ENCODE peak calls at places on chromosome 11, in seven cellular contexts. E, U, H, I, F, M and J are unnamed samples.

GRCh38 chr11:3892156-3892555 is 36.7 kb downstream of the STIM1 start:
- DNase-seq in U (no peak), E (no peak), M (no peak), F (no peak), I (no peak), H (no peak), J (no peak)

GRCh38 chr11:34812905-34813576 is 103.1 kb downstream of the APIP start:
- DNase-seq in E (no peak), U (no peak), M (no peak), H (no peak), F (no peak), I (no peak), J (no peak)

GRCh38 chr11:125344846-125345705 is 151.0 kb downstream of the FEZ1 start:
- DNase-seq in M (no peak), F (no peak), I (no peak), E (no peak), U (no peak), H (no peak), J (no peak)

GRCh38 chr11:77396305-77396704 is 77.6 kb downstream of the PAK1 start:
- DNase-seq in F (no peak), M (no peak), I (no peak), H (no peak), E (no peak), U (no peak), J (no peak)

GRCh38 chr11:36313073-36313472 is 17.0 kb downstream of the PRR5L start:
- DNase-seq in U (no peak), F (no peak), M (no peak), I (no peak), E (no peak), H (no peak), J (no peak)

GRCh38 chr11:109940816-109941215 is 152.4 kb upstream of the ZC3H12C start:
- DNase-seq in U (peak; percentile 97), M (peak; percentile 11), F (peak; percentile 97), I (no peak), E (peak; percentile 19), H (peak; percentile 28), J (peak; percentile 95)

GRCh38 chr11:111310088-111310487 is 11.7 kb downstream of the POU2AF3 start:
- DNase-seq in U (no peak), F (peak; percentile 44), M (no peak), E (no peak), H (no peak), I (no peak), J (no peak)

GRCh38 chr11:3906166-3906565 is 50.7 kb downstream of the STIM1 start:
- DNase-seq in F (peak; percentile 50), M (no peak), I (no peak), U (peak; percentile 10), H (peak; percentile 20), E (no peak), J (peak; percentile 28)

GRCh38 chr11:14750911-14751310 is 107.3 kb downstream of the PDE3B start:
- DNase-seq in H (no peak), I (no peak), U (no peak), F (no peak), M (no peak), E (no peak), J (no peak)

GRCh38 chr11:111006207-111006606 is 239.3 kb upstream of the POU2AF2 start:
- DNase-seq in M (no peak), H (no peak), F (no peak), E (no peak), U (no peak), I (no peak), J (no peak)

GRCh38 chr11:72807021-72807693 is 7.1 kb upstream of the ATG16L2 start:
- DNase-seq in U (peak; percentile 79), M (no peak), H (no peak), E (no peak), F (peak; percentile 28), I (no peak), J (no peak)

GRCh38 chr11:70506986-70507385 is 108.7 kb downstream of the CTTN start:
- DNase-seq in M (no peak), H (no peak), I (no peak), E (no peak), U (no peak), F (no peak), J (no peak)

GRCh38 chr11:78982377-78982925 is 407.8 kb upstream of the NARS2 start:
- DNase-seq in H (no peak), M (no peak), I (no peak), F (no peak), U (no peak), E (no peak), J (no peak)

GRCh38 chr11:75499423-75500305 is 26.1 kb downstream of the GDPD5 start:
- DNase-seq in M (no peak), H (peak; percentile 76), U (peak; percentile 73), I (no peak), F (peak; percentile 94), E (peak; percentile 72), J (peak; percentile 97)

GRCh38 chr11:2384723-2385041 is 7.6 kb downstream of the CD81 start:
- DNase-seq in U (no peak), I (no peak), H (no peak), E (no peak), M (no peak), F (no peak), J (no peak)

GRCh38 chr11:9643751-9644150 is 20.1 kb upstream of the SWAP70 start:
- DNase-seq in U (no peak), I (no peak), E (no peak), F (no peak), M (no peak), H (no peak), J (no peak)

GRCh38 chr11:76501526-76501925 is 56.7 kb downstream of the EMSY start:
- DNase-seq in H (no peak), I (no peak), E (no peak), F (no peak), M (no peak), U (no peak), J (no peak)

GRCh38 chr11:9052316-9052715 is 39.1 kb downstream of the SCUBE2 start:
- DNase-seq in E (no peak), U (no peak), F (no peak), I (no peak), M (no peak), H (no peak), J (no peak)

GRCh38 chr11:57761301-57762234 is at the start of gene CTNND1:
- DNase-seq in H (peak; percentile 99), I (peak; percentile 92), U (peak; percentile 99), M (peak; percentile 97), F (peak; percentile 98), E (peak; percentile 99), J (peak; percentile 98)

GRCh38 chr11:8206251-8207079 is 37.6 kb upstream of the RIC3 start:
- DNase-seq in H (no peak), E (no peak), M (peak; percentile 95), F (no peak), U (no peak), I (peak; percentile 77), J (no peak)

GRCh38 chr11:74739546-74740270 is 8.5 kb upstream of the CHRDL2 start:
- DNase-seq in H (peak; percentile 87), F (peak; percentile 90), E (peak; percentile 86), U (peak; percentile 74), M (peak; percentile 64), I (peak; percentile 73), J (peak; percentile 85)

GRCh38 chr11:4072668-4073285 is 21.8 kb upstream of the RRM1 start:
- DNase-seq in M (peak; percentile 79), E (peak; percentile 85), I (peak; percentile 50), U (peak; percentile 82), F (peak; percentile 81), H (peak; percentile 67), J (peak; percentile 83)

GRCh38 chr11:29786092-29786491 is 230.7 kb downstream of the KCNA4 start:
- DNase-seq in U (no peak), E (no peak), H (no peak), F (no peak), I (no peak), M (no peak), J (peak; percentile 6)

GRCh38 chr11:1042626-1043562 is 6.4 kb upstream of the MUC6 start:
- DNase-seq in E (no peak), I (no peak), F (no peak), U (no peak), M (no peak), H (no peak), J (no peak)

GRCh38 chr11:15852179-15852578 is 504.2 kb downstream of the SOX6 start:
- DNase-seq in I (no peak), F (peak; percentile 4), E (peak; percentile 55), H (no peak), U (no peak), M (no peak), J (peak; percentile 18)

GRCh38 chr11:15854245-15854644 is 502.1 kb downstream of the SOX6 start:
- DNase-seq in M (no peak), F (no peak), H (no peak), I (no peak), U (no peak), E (no peak), J (no peak)

GRCh38 chr11:15849265-15849664 is 507.1 kb downstream of the SOX6 start:
- DNase-seq in F (no peak), H (no peak), I (no peak), U (no peak), E (no peak), M (no peak), J (no peak)

GRCh38 chr11:15848769-15849168 is 507.6 kb downstream of the SOX6 start:
- DNase-seq in F (no peak), E (no peak), I (no peak), H (no peak), M (no peak), U (no peak), J (no peak)

GRCh38 chr11:15850992-15851615 is 505.2 kb downstream of the SOX6 start:
- DNase-seq in H (no peak), U (no peak), F (no peak), E (no peak), M (no peak), I (no peak), J (no peak)
- H3K4me2 ChIP-seq in H (no peak overlapping the region), U (no peak overlapping the region), F (no peak overlapping the region), E (no peak overlapping the region), M (no peak overlapping the region), I (no peak overlapping the region), J (no peak overlapping the region)

GRCh38 chr11:12221136-12221535 is 110.7 kb downstream of the MICAL2 start:
- DNase-seq in U (no peak), M (no peak), H (no peak), F (no peak), E (no peak), I (no peak), J (no peak)
- H3K4me2 ChIP-seq in U (no peak overlapping the region), M (no peak overlapping the region), H (no peak overlapping the region), F (no peak overlapping the region), E (no peak overlapping the region), I (no peak overlapping the region), J (no peak overlapping the region)

DNA sequence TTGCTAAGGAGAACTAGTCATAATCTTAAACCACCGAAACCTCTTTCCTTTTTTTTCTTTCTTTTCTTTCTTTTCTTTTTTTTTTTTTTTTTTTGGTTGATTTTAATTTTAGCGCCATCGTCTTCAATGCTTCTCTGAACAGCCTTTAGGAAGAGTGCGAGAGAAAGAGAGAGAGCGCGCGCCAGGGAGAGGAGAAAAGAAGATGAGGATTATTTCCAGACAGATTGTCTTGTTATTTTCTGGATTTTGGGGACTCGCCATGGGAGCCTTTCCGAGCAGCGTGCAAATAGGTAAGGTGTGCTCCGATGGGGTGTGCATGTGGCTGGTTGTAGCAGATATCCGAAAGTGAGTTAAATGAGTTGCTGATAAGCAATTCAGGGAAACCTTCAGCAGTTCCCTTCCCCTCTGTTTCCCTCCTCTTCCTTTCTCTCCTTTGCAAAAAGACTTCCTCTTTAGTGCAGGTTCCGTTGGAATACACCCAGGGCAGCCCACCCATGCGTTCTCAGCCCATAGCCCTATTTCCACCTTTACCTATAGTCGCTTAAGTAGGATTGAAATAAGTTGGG is 1.0 kb downstream of the GRIA4 start:
- DNase-seq in E (peak; percentile 8), M (peak; percentile 12), I (no peak), U (no peak), F (no peak), H (no peak), J (no peak)
- H3K4me2 ChIP-seq in E (peak overlapping the region; percentile 90), M (peak overlapping the region; percentile 94), I (peak overlapping the region; percentile 81), U (peak overlapping the region; percentile 100), F (peak overlapping the region; percentile 34), H (peak overlapping the region; percentile 67), J (peak overlapping the region; percentile 65)

GRCh38 chr11:105022998-105023397 is at the start of gene CASP5:
- DNase-seq in I (no peak), E (no peak), M (no peak), U (peak; percentile 49), H (no peak), F (no peak), J (no peak)
- H3K4me2 ChIP-seq in I (no peak within 1 kb of the TSS), E (no peak within 1 kb of the TSS), M (no peak within 1 kb of the TSS), U (no peak within 1 kb of the TSS), H (no peak within 1 kb of the TSS), F (no peak within 1 kb of the TSS), J (no peak within 1 kb of the TSS)